ENCODE peak calls at places on chromosomes 13 and 19, in eight cellular contexts. One of them, this sample, is unnamed.

GRCh38 chr19:30669329-30670010 is 297.3 kb downstream of the ZNF536 start:
- DNase-seq in T-helper 22 cell: no peak
- DNase-seq in mucosa of descending colon: no peak
- DNase-seq in amygdala: no peak
- DNase-seq in PC-3: peak; percentile 39
- DNase-seq in MM.1S: peak; percentile 48
- DNase-seq in ELR: peak; percentile 50
- DNase-seq in Calu3: peak; percentile 63
- DNase-seq in this sample: peak; percentile 75

GRCh38 chr13:45352031-45352430 is 11.0 kb upstream of the TPT1 start:
- DNase-seq in T-helper 22 cell: no peak
- DNase-seq in mucosa of descending colon: no peak
- DNase-seq in amygdala: no peak
- DNase-seq in PC-3: no peak
- DNase-seq in MM.1S: no peak
- DNase-seq in ELR: no peak
- DNase-seq in Calu3: no peak
- DNase-seq in this sample: no peak

GRCh38 chr19:41528106-41528505 is 47.9 kb upstream of the CEACAM21 start:
- DNase-seq in T-helper 22 cell: no peak
- DNase-seq in mucosa of descending colon: no peak
- DNase-seq in amygdala: no peak
- DNase-seq in PC-3: no peak
- DNase-seq in MM.1S: no peak
- DNase-seq in ELR: no peak
- DNase-seq in Calu3: no peak
- DNase-seq in this sample: no peak

GRCh38 chr13:20901668-20902437 is 693 bp downstream of the XPO4 start:
- DNase-seq in T-helper 22 cell: peak; percentile 2
- DNase-seq in mucosa of descending colon: peak; percentile 67
- DNase-seq in amygdala: no peak
- DNase-seq in PC-3: peak; percentile 55
- DNase-seq in MM.1S: peak; percentile 37
- DNase-seq in ELR: peak; percentile 69
- DNase-seq in Calu3: peak; percentile 16
- DNase-seq in this sample: peak; percentile 34

GRCh38 chr19:10961073-10961762 is 388 bp downstream of the SMARCA4 start:
- DNase-seq in T-helper 22 cell: no peak
- DNase-seq in mucosa of descending colon: peak; percentile 62
- DNase-seq in amygdala: no peak
- DNase-seq in PC-3: peak; percentile 35
- DNase-seq in MM.1S: peak; percentile 32
- DNase-seq in ELR: peak; percentile 55
- DNase-seq in Calu3: peak; percentile 55
- DNase-seq in this sample: no peak

GRCh38 chr19:33132021-33132420 is at the start of gene WDR88:
- DNase-seq in T-helper 22 cell: no peak
- DNase-seq in mucosa of descending colon: no peak
- DNase-seq in amygdala: no peak
- DNase-seq in PC-3: no peak
- DNase-seq in MM.1S: no peak
- DNase-seq in ELR: no peak
- DNase-seq in Calu3: no peak
- DNase-seq in this sample: peak; percentile 85

GRCh38 chr13:27556109-27556508 is 64.2 kb downstream of the LNX2 start:
- DNase-seq in T-helper 22 cell: no peak
- DNase-seq in mucosa of descending colon: no peak
- DNase-seq in amygdala: no peak
- DNase-seq in PC-3: peak; percentile 23
- DNase-seq in MM.1S: no peak
- DNase-seq in ELR: peak; percentile 19
- DNase-seq in Calu3: peak; percentile 5
- DNase-seq in this sample: no peak

GRCh38 chr19:53546766-53547541 is 9.0 kb downstream of the ZNF331 start:
- DNase-seq in T-helper 22 cell: no peak
- DNase-seq in mucosa of descending colon: no peak
- DNase-seq in amygdala: no peak
- DNase-seq in PC-3: no peak
- DNase-seq in MM.1S: no peak
- DNase-seq in ELR: no peak
- DNase-seq in Calu3: no peak
- DNase-seq in this sample: no peak

GRCh38 chr19:40609561-40610395 is 8.6 kb downstream of the LTBP4 start:
- DNase-seq in T-helper 22 cell: peak; percentile 74
- DNase-seq in mucosa of descending colon: peak; percentile 97
- DNase-seq in amygdala: peak; percentile 20
- DNase-seq in PC-3: no peak
- DNase-seq in MM.1S: peak; percentile 91
- DNase-seq in ELR: peak; percentile 80
- DNase-seq in Calu3: peak; percentile 87
- DNase-seq in this sample: peak; percentile 98

GRCh38 chr19:42176990-42177685 is 40.3 kb downstream of the DEDD2 start:
- DNase-seq in T-helper 22 cell: peak; percentile 65
- DNase-seq in mucosa of descending colon: peak; percentile 82
- DNase-seq in amygdala: peak; percentile 26
- DNase-seq in PC-3: peak; percentile 69
- DNase-seq in MM.1S: peak; percentile 83
- DNase-seq in ELR: peak; percentile 86
- DNase-seq in Calu3: peak; percentile 90
- DNase-seq in this sample: peak; percentile 95

GRCh38 chr19:48739835-48740704 is at the start of gene RASIP1:
- DNase-seq in T-helper 22 cell: no peak
- DNase-seq in mucosa of descending colon: no peak
- DNase-seq in amygdala: no peak
- DNase-seq in PC-3: no peak
- DNase-seq in MM.1S: no peak
- DNase-seq in ELR: no peak
- DNase-seq in Calu3: no peak
- DNase-seq in this sample: peak; percentile 41

GRCh38 chr19:44260343-44260681 is 626 bp downstream of the ZNF233 start:
- DNase-seq in T-helper 22 cell: no peak
- DNase-seq in mucosa of descending colon: no peak
- DNase-seq in amygdala: no peak
- DNase-seq in PC-3: no peak
- DNase-seq in MM.1S: peak; percentile 19
- DNase-seq in ELR: no peak
- DNase-seq in Calu3: peak; percentile 17
- DNase-seq in this sample: no peak

GRCh38 chr13:19772306-19772705 is 10.4 kb downstream of the PSPC1 start:
- DNase-seq in T-helper 22 cell: no peak
- DNase-seq in mucosa of descending colon: no peak
- DNase-seq in amygdala: no peak
- DNase-seq in PC-3: no peak
- DNase-seq in MM.1S: no peak
- DNase-seq in ELR: no peak
- DNase-seq in Calu3: no peak
- DNase-seq in this sample: no peak

GRCh38 chr19:4328243-4328990 is 10.2 kb downstream of the STAP2 start:
- DNase-seq in T-helper 22 cell: peak; percentile 89
- DNase-seq in mucosa of descending colon: peak; percentile 99
- DNase-seq in amygdala: peak; percentile 93
- DNase-seq in PC-3: no peak
- DNase-seq in MM.1S: peak; percentile 88
- DNase-seq in ELR: peak; percentile 91
- DNase-seq in Calu3: no peak
- DNase-seq in this sample: peak; percentile 89

GRCh38 chr19:38793186-38793585 is 4.2 kb downstream of the LGALS7B start:
- DNase-seq in T-helper 22 cell: no peak
- DNase-seq in mucosa of descending colon: no peak
- DNase-seq in amygdala: no peak
- DNase-seq in PC-3: peak; percentile 12
- DNase-seq in MM.1S: no peak
- DNase-seq in ELR: peak; percentile 50
- DNase-seq in Calu3: no peak
- DNase-seq in this sample: no peak

GRCh38 chr13:114140909-114141255 is 8.5 kb upstream of the RASA3 start:
- DNase-seq in T-helper 22 cell: no peak
- DNase-seq in mucosa of descending colon: peak; percentile 64
- DNase-seq in amygdala: no peak
- DNase-seq in PC-3: no peak
- DNase-seq in MM.1S: no peak
- DNase-seq in ELR: no peak
- DNase-seq in Calu3: no peak
- DNase-seq in this sample: no peak

GRCh38 chr13:74529968-74530367 is 395.8 kb upstream of the KLF12 start:
- DNase-seq in T-helper 22 cell: no peak
- DNase-seq in mucosa of descending colon: no peak
- DNase-seq in amygdala: no peak
- DNase-seq in PC-3: no peak
- DNase-seq in MM.1S: no peak
- DNase-seq in ELR: no peak
- DNase-seq in Calu3: no peak
- DNase-seq in this sample: no peak

GRCh38 chr19:53538378-53539109 is 599 bp downstream of the ZNF331 start:
- DNase-seq in T-helper 22 cell: no peak
- DNase-seq in mucosa of descending colon: no peak
- DNase-seq in amygdala: no peak
- DNase-seq in PC-3: peak; percentile 8
- DNase-seq in MM.1S: no peak
- DNase-seq in ELR: no peak
- DNase-seq in Calu3: no peak
- DNase-seq in this sample: no peak

GRCh38 chr19:53978975-53979801 is 12.2 kb upstream of the CACNG6 start:
- DNase-seq in T-helper 22 cell: no peak
- DNase-seq in mucosa of descending colon: no peak
- DNase-seq in amygdala: no peak
- DNase-seq in PC-3: peak; percentile 22
- DNase-seq in MM.1S: no peak
- DNase-seq in ELR: no peak
- DNase-seq in Calu3: no peak
- DNase-seq in this sample: no peak

GRCh38 chr13:46183018-46183940 is 1.3 kb upstream of the LCP1 start:
- DNase-seq in T-helper 22 cell: no peak
- DNase-seq in mucosa of descending colon: no peak
- DNase-seq in amygdala: no peak
- DNase-seq in PC-3: no peak
- DNase-seq in MM.1S: no peak
- DNase-seq in ELR: no peak
- DNase-seq in Calu3: no peak
- DNase-seq in this sample: no peak

GRCh38 chr13:93529961-93530360 is 303.4 kb downstream of the GPC6 start:
- DNase-seq in T-helper 22 cell: no peak
- DNase-seq in mucosa of descending colon: no peak
- DNase-seq in amygdala: no peak
- DNase-seq in PC-3: no peak
- DNase-seq in MM.1S: no peak
- DNase-seq in ELR: no peak
- DNase-seq in Calu3: no peak
- DNase-seq in this sample: no peak

GRCh38 chr19:10921909-10922637 is 6.4 kb downstream of the YIPF2 start:
- DNase-seq in T-helper 22 cell: no peak
- DNase-seq in mucosa of descending colon: no peak
- DNase-seq in amygdala: no peak
- DNase-seq in PC-3: no peak
- DNase-seq in MM.1S: no peak
- DNase-seq in ELR: no peak
- DNase-seq in Calu3: no peak
- DNase-seq in this sample: peak; percentile 72